ENCODE peak calls at places on chromosomes 4 and X, in seven cellular contexts. Q, B, I, G, U, D and R are unnamed samples.

GRCh38 chr4:71261633-71262121 is 77.1 kb upstream of the SLC4A4 start:
- DNase-seq in Q (peak), B (no peak), I (no peak), G (no peak), U (no peak), D (no peak), R (no peak)

GRCh38 chr4:13160906-13161305 is 323.2 kb downstream of the RAB28 start:
- DNase-seq in Q (peak), B (no peak), I (no peak), G (peak), U (peak), D (no peak), R (peak)

GRCh38 chr4:77771566-77771965 is 47.6 kb downstream of the CNOT6L start:
- DNase-seq in Q (no peak), B (no peak), I (no peak), G (no peak), U (no peak), D (no peak), R (no peak)

GRCh38 chr4:127604949-127605709 is 27.6 kb upstream of the INTU start:
- DNase-seq in Q (peak), B (peak), I (peak), G (peak), U (peak), D (no peak), R (no peak)

GRCh38 chrX:19566359-19567141 is 51.2 kb upstream of the MAP3K15 start:
- DNase-seq in Q (peak), B (no peak), I (no peak), G (peak), U (peak), D (no peak), R (no peak)

GRCh38 chr4:98572697-98573096 is 85.7 kb downstream of the TSPAN5 start:
- DNase-seq in Q (no peak), B (no peak), I (no peak), G (no peak), U (no peak), D (no peak), R (no peak)

GRCh38 chrX:1442016-1442665 is 10.6 kb downstream of the ASMTL start:
- DNase-seq in Q (no peak), B (no peak), I (no peak), G (no peak), U (no peak), D (no peak), R (no peak)

GRCh38 chr4:138910201-138910913 is 105.2 kb upstream of the NOCT start:
- DNase-seq in Q (peak), B (no peak), I (no peak), G (peak), U (peak), D (peak), R (peak)

GRCh38 chr4:48795108-48795507 is 15.0 kb upstream of the FRYL start:
- DNase-seq in Q (no peak), B (no peak), I (no peak), G (no peak), U (no peak), D (no peak), R (no peak)

GRCh38 chr4:179867300-179867878 is 2375.8 kb upstream of the TENM3 start:
- DNase-seq in Q (peak), B (peak), I (peak), G (peak), U (peak), D (peak), R (peak)

GRCh38 chr4:154618708-154619315 is 6.4 kb upstream of the FGG start:
- DNase-seq in Q (peak), B (peak), I (peak), G (peak), U (peak), D (peak), R (no peak)

GRCh38 chr4:24730256-24731001 is 64.9 kb upstream of the SOD3 start:
- DNase-seq in Q (peak), B (no peak), I (no peak), G (peak), U (peak), D (no peak), R (no peak)

GRCh38 chr4:80171251-80171650 is 26.1 kb upstream of the PRDM8 start:
- DNase-seq in Q (peak), B (no peak), I (no peak), G (peak), U (peak), D (no peak), R (no peak)

DNA sequence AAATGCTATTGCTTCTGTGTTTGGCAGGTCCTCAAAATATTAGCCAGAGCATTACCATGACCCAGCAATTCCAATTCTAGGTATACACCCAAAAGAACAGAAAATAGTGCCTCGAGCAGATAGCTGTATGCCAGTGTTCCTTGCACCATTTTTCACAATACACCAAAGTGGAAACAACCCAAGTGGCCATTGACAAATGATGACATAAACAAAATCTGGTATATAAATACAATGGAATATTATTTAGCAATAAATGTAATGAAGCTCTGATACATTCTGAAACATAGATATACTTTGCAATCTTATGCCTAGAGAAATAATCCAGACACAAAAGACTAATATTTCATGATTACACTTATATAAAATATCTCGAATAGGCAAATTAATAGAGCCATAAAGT is 451.8 kb upstream of the PCDH7 start:
- DNase-seq in Q (no peak), B (no peak), I (no peak), G (no peak), U (no peak), D (no peak), R (no peak)
- TF ChIP-seq CTCF in Q (no peak), B (no peak), I (no peak), G (no peak), U (no peak), D (no peak), R (no peak)

DNA sequence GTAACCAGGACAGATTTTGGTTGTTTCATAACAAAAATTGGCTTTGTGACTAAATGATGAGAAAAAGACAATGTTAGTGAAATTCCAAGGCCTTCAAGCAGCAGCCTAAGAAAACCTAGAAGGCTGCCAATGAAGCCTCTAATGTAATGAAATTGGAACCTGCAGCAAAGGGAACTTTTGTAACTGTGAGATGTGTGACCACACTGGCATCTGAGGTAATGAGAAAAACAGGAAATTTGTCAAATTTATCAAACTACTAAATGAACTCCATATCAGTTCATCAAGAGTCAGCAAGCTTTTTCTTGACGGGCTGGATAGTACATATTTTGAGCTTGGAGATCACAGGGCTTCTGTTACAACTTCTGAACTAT is 30.4 kb upstream of the EMCN start:
- DNase-seq in Q (no peak), B (no peak), I (no peak), G (no peak), U (no peak), D (no peak), R (no peak)
- TF ChIP-seq CTCF in Q (no peak), B (no peak), I (no peak), G (no peak), U (no peak), D (no peak), R (no peak)

GRCh38 chrX:34365482-34365881 is 233.4 kb upstream of the FAM47A start:
- DNase-seq in Q (no peak), B (no peak), I (peak), G (peak), U (peak), D (peak), R (no peak)
- TF ChIP-seq CTCF in Q (peak), B (no peak), I (peak), G (peak), U (peak), D (peak), R (peak)

GRCh38 chr4:107809236-107809635 is 15.5 kb upstream of the SGMS2 start:
- DNase-seq in Q (no peak), B (no peak), I (no peak), G (no peak), U (no peak), D (no peak), R (no peak)
- TF ChIP-seq CTCF in Q (no peak), B (no peak), I (no peak), G (no peak), U (no peak), D (no peak), R (no peak)

GRCh38 chr4:102735578-102735977 is 25.2 kb downstream of the MANBA start:
- DNase-seq in Q (no peak), B (no peak), I (no peak), G (no peak), U (no peak), D (no peak), R (no peak)

GRCh38 chr4:102730968-102731533 is 29.7 kb downstream of the MANBA start:
- DNase-seq in Q (no peak), B (no peak), I (peak), G (no peak), U (no peak), D (no peak), R (no peak)

GRCh38 chr4:102734591-102735385 is 26.0 kb downstream of the MANBA start:
- DNase-seq in Q (peak), B (peak), I (peak), G (no peak), U (peak), D (no peak), R (peak)

GRCh38 chr4:102734116-102734515 is 26.7 kb downstream of the MANBA start:
- DNase-seq in Q (no peak), B (no peak), I (no peak), G (no peak), U (no peak), D (no peak), R (no peak)

DNA sequence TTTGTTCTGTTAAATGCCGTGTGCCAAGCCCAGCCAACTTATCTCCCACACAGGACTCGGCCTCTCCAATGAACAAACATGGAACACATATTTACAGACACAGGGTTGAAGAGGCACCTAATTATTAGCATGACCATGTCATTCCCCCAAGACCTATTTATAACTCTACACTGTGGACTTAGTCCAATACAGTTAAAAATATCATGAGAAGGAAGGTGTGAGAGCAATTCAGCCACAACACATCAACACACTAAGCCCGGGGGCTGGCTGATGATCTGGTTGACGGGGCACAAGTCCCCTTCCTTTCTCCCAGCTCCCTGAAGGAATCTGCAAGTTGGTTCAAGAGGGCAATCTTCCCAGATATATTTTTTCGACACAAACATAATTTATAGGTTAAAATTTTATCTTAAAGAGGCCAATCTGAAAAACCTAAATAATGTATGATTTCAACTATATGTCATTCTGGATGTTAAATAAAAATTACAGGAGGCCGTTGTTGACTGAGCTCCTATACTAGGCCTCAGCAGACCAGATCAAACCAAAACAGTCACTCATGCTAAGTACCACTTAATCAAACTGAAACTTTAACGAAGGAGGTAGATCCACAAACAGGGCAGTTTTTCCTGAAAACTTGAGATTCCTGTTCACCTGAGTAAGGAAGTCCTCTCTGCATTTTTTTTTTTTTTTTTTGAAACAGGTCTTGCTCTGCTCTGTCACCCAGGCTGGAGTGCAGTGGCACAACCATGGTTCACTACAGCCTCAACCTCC is 27.9 kb downstream of the MANBA start:
- DNase-seq in Q (no peak), B (no peak), I (no peak), G (no peak), U (no peak), D (no peak), R (no peak)
- TF ChIP-seq CTCF in Q (no peak), B (no peak), I (no peak), G (no peak), U (no peak), D (no peak), R (no peak)